ENCODE peak calls at places on chromosomes 16 and 17, in five cellular contexts. H, P, F, M and L are unnamed samples.

GRCh38 chr17:13885953-13886889 is 183.1 kb upstream of the COX10 start:
- DNase-seq in H (no peak), P (no peak), F (no peak), M (no peak), L (no peak)

GRCh38 chr17:77474292-77474988 is 333.7 kb downstream of the SEC14L1 start:
- DNase-seq in H (no peak), P (no peak), F (no peak), M (no peak), L (no peak)

GRCh38 chr16:17024514-17024913 is 446.2 kb downstream of the XYLT1 start:
- DNase-seq in H (no peak), P (no peak), F (no peak), M (no peak), L (no peak)

GRCh38 chr17:30821751-30822723 is 2.5 kb downstream of the CRLF3 start:
- DNase-seq in H (peak), P (no peak), F (no peak), M (no peak), L (no peak)

GRCh38 chr17:9987779-9988585 is 82.9 kb upstream of the RCVRN start:
- DNase-seq in H (peak), P (no peak), F (peak), M (peak), L (no peak)

GRCh38 chr17:77564278-77564920 is 394.1 kb upstream of the TNRC6C start:
- DNase-seq in H (no peak), P (no peak), F (no peak), M (no peak), L (no peak)

GRCh38 chr16:75256059-75256870 is 4.8 kb upstream of the BCAR1 start:
- DNase-seq in H (no peak), P (no peak), F (peak), M (no peak), L (no peak)

GRCh38 chr17:61444831-61445230 is 7.4 kb upstream of the TBX4 start:
- DNase-seq in H (no peak), P (no peak), F (no peak), M (peak), L (no peak)

GRCh38 chr16:50607447-50607846 is 59.3 kb downstream of the NKD1 start:
- DNase-seq in H (no peak), P (no peak), F (no peak), M (no peak), L (no peak)

GRCh38 chr17:80847506-80848230 is 144.0 kb upstream of the CHMP6 start:
- DNase-seq in H (no peak), P (no peak), F (no peak), M (no peak), L (no peak)

GRCh38 chr17:79201119-79201518 is 126.5 kb downstream of the ENGASE start:
- DNase-seq in H (no peak), P (no peak), F (no peak), M (no peak), L (no peak)

GRCh38 chr17:42431758-42432161 is 8.7 kb upstream of the CAVIN1 start:
- DNase-seq in H (no peak), P (no peak), F (no peak), M (no peak), L (no peak)

GRCh38 chr16:81573533-81573932 is 128.9 kb downstream of the CMIP start:
- DNase-seq in H (no peak), P (no peak), F (no peak), M (no peak), L (no peak)

GRCh38 chr16:2493608-2494007 is 18.7 kb downstream of the TBC1D24 start:
- DNase-seq in H (no peak), P (no peak), F (no peak), M (no peak), L (no peak)

GRCh38 chr16:50677351-50677750 is 3.8 kb downstream of the SNX20 start:
- DNase-seq in H (no peak), P (no peak), F (peak), M (no peak), L (no peak)

GRCh38 chr17:81420769-81421462 is 25.7 kb downstream of the BAHCC1 start:
- DNase-seq in H (no peak), P (no peak), F (no peak), M (no peak), L (no peak)

GRCh38 chr16:79171504-79172240 is 428.9 kb downstream of the MAF start:
- DNase-seq in H (no peak), P (no peak), F (no peak), M (no peak), L (no peak)

GRCh38 chr16:22195695-22196558 is 10.2 kb upstream of the EEF2K start:
- DNase-seq in H (peak), P (peak), F (peak), M (peak), L (peak)

GRCh38 chr17:77493901-77494663 is 353.3 kb downstream of the SEC14L1 start:
- DNase-seq in H (no peak), P (no peak), F (peak), M (no peak), L (no peak)

GRCh38 chr17:8706431-8706830 is 38.2 kb downstream of the CCDC42 start:
- DNase-seq in H (no peak), P (no peak), F (no peak), M (no peak), L (no peak)
- TF ChIP-seq CTCF in H (no peak), P (no peak), F (no peak), M (no peak), L (no peak)

GRCh38 chr17:21248495-21248894 is 4.7 kb downstream of the NATD1 start:
- DNase-seq in H (no peak), P (no peak), F (no peak), M (no peak), L (no peak)

GRCh38 chr17:21249086-21249795 is 4.0 kb downstream of the NATD1 start:
- DNase-seq in H (no peak), P (no peak), F (no peak), M (no peak), L (no peak)

GRCh38 chr17:21250719-21251305 is 2.4 kb downstream of the NATD1 start:
- DNase-seq in H (no peak), P (no peak), F (no peak), M (no peak), L (no peak)

GRCh38 chr17:21251611-21252010 is 1.6 kb downstream of the NATD1 start:
- DNase-seq in H (no peak), P (no peak), F (no peak), M (no peak), L (no peak)

DNA sequence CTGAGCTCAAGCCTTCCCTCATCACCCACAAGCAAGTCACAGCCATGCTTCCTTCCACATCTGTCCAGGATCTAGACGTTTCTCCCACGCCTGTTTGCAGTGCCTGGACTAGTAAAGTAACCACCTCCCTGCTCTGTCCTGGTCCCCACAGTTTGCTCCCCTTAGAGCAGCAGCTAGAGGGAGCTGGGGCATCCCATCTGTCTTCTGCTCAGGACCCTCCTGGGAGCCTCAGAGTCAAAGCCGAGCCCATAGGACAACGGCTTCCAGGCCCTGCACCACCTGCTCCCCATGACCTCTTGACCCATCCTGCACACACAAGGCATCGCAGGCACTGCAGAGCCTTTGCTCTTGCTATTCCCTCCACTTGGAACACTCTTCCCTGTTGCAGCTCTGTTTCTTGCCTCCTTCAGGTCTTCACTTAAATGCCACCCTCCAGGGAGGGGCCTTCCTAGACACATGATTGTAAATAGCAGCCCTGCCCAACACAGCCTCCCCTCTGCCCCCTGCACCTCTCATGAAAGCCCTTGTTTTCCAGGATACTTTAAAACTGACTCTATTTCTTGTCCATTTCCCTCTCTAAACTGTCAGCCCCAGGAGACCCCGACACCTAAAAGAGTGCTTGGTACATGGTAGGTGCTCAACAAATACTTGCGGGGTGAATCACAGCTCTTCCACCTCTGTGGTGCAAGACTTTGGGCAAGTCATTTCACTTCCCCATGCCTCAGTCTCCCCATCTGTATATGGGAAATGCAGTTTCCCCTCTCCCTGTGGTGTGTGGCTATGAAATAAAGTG is 3.1 kb downstream of the NATD1 start:
- DNase-seq in H (no peak), P (no peak), F (no peak), M (no peak), L (no peak)
- TF ChIP-seq CTCF in H (no peak), P (no peak), F (no peak), M (no peak), L (no peak)

GRCh38 chr17:6435051-6435450 is at the start of gene AIPL1:
- DNase-seq in H (no peak), P (no peak), F (no peak), M (no peak), L (no peak)

GRCh38 chr17:6437956-6438355 is 3.0 kb upstream of the AIPL1 start:
- DNase-seq in H (no peak), P (no peak), F (no peak), M (no peak), L (no peak)

GRCh38 chr17:6439951-6440350 is 4.3 kb upstream of the PIMREG start:
- DNase-seq in H (no peak), P (no peak), F (no peak), M (no peak), L (no peak)

GRCh38 chr17:6437466-6437865 is 2.5 kb upstream of the AIPL1 start:
- DNase-seq in H (no peak), P (no peak), F (no peak), M (no peak), L (no peak)

DNA sequence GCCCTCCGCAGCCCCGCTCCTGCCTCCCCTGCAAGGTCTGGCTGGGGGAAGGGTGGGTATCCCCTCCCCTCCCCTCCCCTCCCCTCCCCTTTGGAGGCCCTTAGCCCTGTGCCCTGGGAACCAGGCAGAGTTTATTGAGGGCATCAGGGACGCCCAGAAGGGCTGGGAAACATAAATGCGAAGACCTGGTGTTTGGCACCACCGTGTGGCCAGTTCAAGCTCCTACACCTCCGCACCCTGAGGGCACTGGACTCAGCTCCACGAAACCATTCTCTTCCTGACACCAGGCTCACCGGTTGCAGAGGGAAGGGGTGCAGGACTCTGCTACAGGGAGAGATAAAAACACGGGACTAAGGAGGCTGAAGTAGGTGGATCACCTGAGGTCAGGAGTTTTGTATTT is 1.0 kb upstream of the AIPL1 start:
- DNase-seq in H (peak), P (peak), F (peak), M (peak), L (no peak)
- TF ChIP-seq CTCF in H (peak), P (peak), F (peak), M (peak), L (peak)

DNA sequence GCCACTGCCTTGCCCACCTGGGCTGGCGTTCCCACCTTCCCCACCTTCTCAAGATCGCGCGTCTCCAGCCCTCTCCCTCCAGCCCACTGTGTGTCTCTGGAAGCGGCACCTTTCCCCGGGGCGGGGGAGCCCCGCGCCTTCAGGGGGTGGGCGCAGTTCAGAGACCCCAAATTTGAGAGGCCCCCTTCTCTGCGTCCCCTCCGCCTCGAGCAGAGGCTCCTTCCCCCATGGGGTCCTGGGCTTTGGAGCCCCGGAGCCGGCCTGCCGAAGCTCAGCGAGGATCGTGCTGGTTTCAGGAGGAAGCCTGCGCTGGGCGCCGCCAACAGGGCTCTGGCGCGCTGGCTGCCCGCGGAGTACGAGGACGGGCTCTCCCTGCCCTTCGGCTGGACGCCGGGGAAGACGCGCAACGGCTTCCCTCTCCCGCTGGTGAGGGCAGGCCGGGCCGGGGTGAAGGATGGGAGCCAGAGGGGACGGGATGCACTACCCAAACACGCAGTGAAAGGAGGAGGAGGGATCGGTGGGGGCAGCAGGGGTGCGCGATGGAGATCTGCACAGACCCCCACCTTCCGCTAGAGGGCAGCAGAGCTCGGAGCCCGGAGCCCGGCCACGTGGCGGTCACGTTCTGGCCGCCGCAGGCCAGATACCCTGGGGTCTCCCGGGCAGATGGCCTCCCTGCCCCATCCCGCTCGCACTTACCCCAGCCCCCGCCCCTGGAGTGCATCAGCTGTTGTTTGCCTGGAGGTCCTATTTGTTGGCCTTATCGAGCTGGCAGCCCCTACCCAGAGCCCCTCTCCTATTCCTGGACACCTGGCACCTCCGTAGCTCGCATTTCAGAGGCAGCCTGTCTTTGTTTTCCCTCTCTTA is 11.1 kb downstream of the LPO start:
- DNase-seq in H (peak), P (no peak), F (peak), M (peak), L (no peak)
- TF ChIP-seq CTCF in H (peak), P (peak), F (peak), M (peak), L (peak)

GRCh38 chr17:32265192-32265895 is at the start of gene RHBDL3:
- DNase-seq in H (peak), P (no peak), F (peak), M (no peak), L (no peak)

GRCh38 chr17:32265896-32266388 is 310 bp downstream of the RHBDL3 start:
- DNase-seq in H (no peak), P (no peak), F (no peak), M (no peak), L (no peak)

GRCh38 chr17:32264823-32265191 is 825 bp upstream of the RHBDL3 start:
- DNase-seq in H (no peak), P (no peak), F (no peak), M (no peak), L (no peak)

GRCh38 chr17:32261937-32262510 is 3.6 kb upstream of the RHBDL3 start:
- DNase-seq in H (no peak), P (no peak), F (no peak), M (no peak), L (no peak)

DNA sequence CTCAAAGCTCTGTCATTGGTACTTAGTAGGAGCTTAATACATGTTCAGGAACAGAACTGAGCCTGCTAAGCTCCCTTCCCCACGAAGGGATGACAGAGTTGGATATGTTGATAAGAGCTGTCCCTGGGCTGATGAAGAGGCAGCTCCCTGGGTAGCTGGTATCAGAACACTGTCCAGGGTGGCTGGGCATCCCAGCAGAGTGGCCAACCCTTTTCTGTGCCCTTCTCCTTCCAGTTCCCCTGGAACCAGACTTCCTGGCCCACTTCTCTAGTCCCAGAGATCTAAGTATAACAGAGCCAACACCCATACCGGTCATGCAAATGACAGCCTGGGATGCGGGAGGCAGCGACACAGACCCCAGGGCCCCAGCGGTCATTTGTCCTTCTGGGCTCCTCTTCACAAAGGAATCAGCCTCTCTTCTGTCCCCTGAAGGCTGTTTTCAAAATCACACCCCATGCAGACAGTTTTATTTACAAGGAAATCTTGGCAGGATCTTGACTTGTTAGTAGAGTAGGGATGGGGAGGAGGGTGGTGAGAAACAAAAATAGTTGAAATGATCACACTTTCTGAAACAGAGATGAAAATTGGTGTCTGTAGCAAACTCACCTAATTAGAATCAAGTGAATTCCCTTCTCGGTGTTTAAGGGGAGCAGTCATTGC is 1.4 kb upstream of the RHBDL3 start:
- DNase-seq in H (no peak), P (no peak), F (no peak), M (peak), L (no peak)
- TF ChIP-seq CTCF in H (no peak), P (no peak), F (no peak), M (no peak), L (no peak)

GRCh38 chr17:8185580-8186445 is 4.2 kb downstream of the BORCS6 start:
- DNase-seq in H (peak), P (no peak), F (peak), M (peak), L (no peak)

GRCh38 chr17:8186446-8186786 is 3.6 kb downstream of the BORCS6 start:
- DNase-seq in H (no peak), P (no peak), F (no peak), M (no peak), L (no peak)

GRCh38 chr17:8187517-8188407 is 2.2 kb downstream of the BORCS6 start:
- DNase-seq in H (peak), P (peak), F (peak), M (peak), L (peak)

GRCh38 chr17:8188408-8188839 is 1.6 kb downstream of the BORCS6 start:
- DNase-seq in H (no peak), P (no peak), F (no peak), M (no peak), L (no peak)

DNA sequence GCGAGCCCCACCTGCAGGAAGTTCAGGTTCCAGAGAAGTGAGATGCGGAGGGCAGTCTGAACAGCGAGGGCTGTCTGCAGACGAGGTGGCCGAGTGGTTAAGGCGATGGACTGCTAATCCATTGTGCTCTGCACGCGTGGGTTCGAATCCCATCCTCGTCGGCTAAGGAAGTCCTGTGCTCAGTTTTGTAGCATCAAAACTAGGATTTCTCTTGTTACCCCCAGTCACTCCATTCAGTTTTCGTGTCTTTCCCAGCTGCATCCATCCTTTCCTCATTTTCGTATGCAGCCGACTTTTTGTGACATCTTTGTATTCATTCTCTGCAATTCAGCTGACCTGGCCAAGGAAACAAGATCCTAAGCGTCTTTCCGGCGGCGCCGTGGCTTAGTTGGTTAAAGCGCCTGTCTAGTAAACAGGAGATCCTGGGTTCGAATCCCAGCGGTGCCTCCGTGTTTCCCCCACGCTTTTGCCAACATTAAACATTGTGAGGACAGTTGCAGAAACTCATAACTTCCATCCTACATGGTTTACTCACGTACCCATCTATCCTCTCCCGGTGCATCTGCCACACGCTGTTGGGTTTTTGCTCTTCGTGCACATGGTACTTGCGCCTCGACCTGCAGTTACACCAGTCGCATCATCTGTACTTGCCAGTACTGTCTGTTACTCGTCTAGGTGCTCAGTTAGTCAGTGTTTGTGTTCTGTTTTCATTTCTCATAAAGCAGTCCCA is 3.0 kb downstream of the BORCS6 start:
- DNase-seq in H (peak), P (peak), F (peak), M (peak), L (peak)
- TF ChIP-seq CTCF in H (peak), P (peak), F (no peak), M (peak), L (peak)

GRCh38 chr16:937723-938122 is 33.1 kb downstream of the LMF1 start:
- DNase-seq in H (no peak), P (no peak), F (no peak), M (no peak), L (no peak)
- TF ChIP-seq CTCF in H (no peak), P (no peak), F (no peak), M (no peak), L (no peak)

GRCh38 chr17:48048321-48049140 is at the start of gene NFE2L1:
- DNase-seq in H (peak), P (peak), F (peak), M (peak), L (peak)
- TF ChIP-seq CTCF in H (no peak), P (no peak), F (no peak), M (no peak), L (no peak)

GRCh38 chr17:57289130-57289529 is 32.8 kb downstream of the MSI2 start:
- DNase-seq in H (no peak), P (no peak), F (no peak), M (no peak), L (no peak)
- TF ChIP-seq CTCF in H (no peak), P (no peak), F (no peak), M (no peak), L (no peak)

GRCh38 chr16:85894266-85894665 is 4.7 kb upstream of the IRF8 start:
- DNase-seq in H (no peak), P (no peak), F (peak), M (peak), L (no peak)
- TF ChIP-seq CTCF in H (peak), P (no peak), F (no peak), M (peak), L (no peak)